ENCODE peak calls at places on chromosome 13, in eight cellular contexts. W is iPS-NIHi11; U is effector CD4-positive, alpha-beta T cell; Q is heart right ventricle; O is C1 segment of cervical spinal cord; K is activated T-cell treated with anti-CD3 and anti-CD28 coated beads for 48 hours; V is mesenteric fat pad; N is NCI-H2081 treated with DMSO at 0.1 percent for 48 hours. D is an unnamed sample.

GRCh38 chr13:108915634-108916497 is 286.5 kb downstream of the MYO16 start:
- DNase-seq in O (peak; percentile 52), N (peak; percentile 16), K (peak; percentile 72), W (peak; percentile 68), U (peak; percentile 44), Q (peak; percentile 82), V (peak; percentile 94), D (peak; percentile 90)

GRCh38 chr13:114286808-114287207 is 5.4 kb downstream of the UPF3A start:
- DNase-seq in K (no peak), V (no peak), O (no peak), W (no peak), N (no peak), Q (no peak), U (no peak), D (no peak)

GRCh38 chr13:34863360-34864135 is 78.5 kb upstream of the NBEA start:
- DNase-seq in N (no peak), K (no peak), Q (no peak), V (no peak), U (no peak), O (no peak), W (no peak), D (no peak)

GRCh38 chr13:23642110-23642509 is 71.9 kb downstream of the TNFRSF19 start:
- DNase-seq in W (no peak), Q (no peak), O (no peak), N (no peak), V (no peak), U (no peak), K (no peak), D (no peak)

GRCh38 chr13:94433055-94433947 is 46.2 kb downstream of the DCT start:
- DNase-seq in U (no peak), W (peak; percentile 38), O (no peak), N (no peak), V (no peak), K (no peak), Q (no peak), D (no peak)

GRCh38 chr13:93368705-93369104 is 142.1 kb downstream of the GPC6 start:
- DNase-seq in K (no peak), Q (no peak), U (no peak), W (no peak), O (no peak), N (no peak), V (no peak), D (no peak)

GRCh38 chr13:29937836-29938235 is 87.4 kb upstream of the UBL3 start:
- DNase-seq in O (no peak), K (no peak), Q (no peak), V (no peak), U (peak; percentile 17), W (no peak), N (no peak), D (no peak)

GRCh38 chr13:32142956-32143375 is 111.4 kb downstream of the FRY start:
- DNase-seq in W (peak; percentile 47), O (no peak), V (no peak), K (no peak), N (no peak), Q (no peak), U (no peak), D (no peak)

GRCh38 chr13:75417647-75418046 is 64.3 kb downstream of the TBC1D4 start:
- DNase-seq in K (no peak), W (no peak), O (no peak), N (no peak), Q (no peak), V (no peak), U (no peak), D (no peak)

GRCh38 chr13:80048030-80048429 is 292.9 kb downstream of the SPRY2 start:
- DNase-seq in O (no peak), Q (no peak), V (no peak), K (no peak), U (no peak), W (no peak), N (no peak), D (no peak)

GRCh38 chr13:39836038-39836437 is 180.6 kb downstream of the COG6 start:
- DNase-seq in W (peak; percentile 49), Q (no peak), U (no peak), N (no peak), K (no peak), V (no peak), O (no peak), D (no peak)

GRCh38 chr13:19781526-19781925 is 1.2 kb downstream of the PSPC1 start:
- DNase-seq in W (no peak), O (no peak), U (no peak), N (no peak), Q (no peak), V (peak; percentile 22), K (no peak), D (no peak)

GRCh38 chr13:35630551-35631275 is 154.2 kb upstream of the MAB21L1 start:
- DNase-seq in V (no peak), U (no peak), Q (peak; percentile 7), K (no peak), W (peak; percentile 69), O (no peak), N (no peak), D (no peak)

GRCh38 chr13:32362574-32362973 is 47.3 kb downstream of the BRCA2 start:
- DNase-seq in Q (no peak), K (no peak), W (no peak), V (no peak), O (no peak), U (no peak), N (no peak), D (no peak)

GRCh38 chr13:51113969-51114368 is 2.9 kb upstream of the C13orf42 start:
- DNase-seq in N (no peak), Q (no peak), W (no peak), O (no peak), V (no peak), U (no peak), K (no peak), D (no peak)

GRCh38 chr13:96216543-96216942 is 126.6 kb downstream of the HS6ST3 start:
- DNase-seq in Q (no peak), O (no peak), U (no peak), N (no peak), W (peak; percentile 32), K (no peak), V (no peak), D (no peak)

GRCh38 chr13:43776680-43777079 is 10.1 kb downstream of the ENOX1 start:
- DNase-seq in U (no peak), O (no peak), K (no peak), N (no peak), V (no peak), Q (no peak), W (no peak), D (no peak)

GRCh38 chr13:114077938-114078335 is 54.5 kb downstream of the RASA3 start:
- DNase-seq in K (no peak), W (peak; percentile 88), V (peak; percentile 30), O (no peak), N (no peak), Q (no peak), U (no peak), D (peak; percentile 28)

GRCh38 chr13:87923713-87924112 is 252.5 kb downstream of the SLITRK5 start:
- DNase-seq in N (no peak), V (no peak), O (no peak), U (no peak), K (no peak), W (no peak), Q (no peak), D (no peak)

GRCh38 chr13:49776871-49777270 is 15.6 kb downstream of the KPNA3 start:
- DNase-seq in U (no peak), W (no peak), K (no peak), V (no peak), Q (no peak), O (no peak), N (no peak), D (no peak)

GRCh38 chr13:95676100-95676774 is 702 bp upstream of the DNAJC3 start:
- DNase-seq in O (no peak), V (no peak), W (peak; percentile 43), N (no peak), K (no peak), U (no peak), Q (peak; percentile 10), D (peak; percentile 64)

GRCh38 chr13:33176526-33176925 is 109.0 kb downstream of the STARD13 start:
- DNase-seq in V (no peak), K (no peak), Q (no peak), O (no peak), U (no peak), W (no peak), N (no peak), D (no peak)

GRCh38 chr13:49731766-49732165 is 40.5 kb upstream of the EBPL start:
- DNase-seq in N (no peak), V (no peak), K (no peak), W (no peak), O (no peak), Q (no peak), U (no peak), D (no peak)

GRCh38 chr13:102309110-102309509 is 92.7 kb downstream of the FGF14 start:
- DNase-seq in N (no peak), Q (no peak), U (no peak), W (no peak), V (no peak), K (no peak), O (no peak), D (peak; percentile 67)

GRCh38 chr13:39892731-39893293 is 237.3 kb downstream of the COG6 start:
- DNase-seq in V (no peak), K (peak; percentile 8), N (no peak), U (no peak), W (no peak), Q (peak; percentile 59), O (no peak), D (no peak)

GRCh38 chr13:36217456-36217855 is 3.1 kb upstream of the SOHLH2 start:
- DNase-seq in V (no peak), K (no peak), Q (no peak), O (no peak), W (no peak), N (no peak), U (no peak), D (no peak)

GRCh38 chr13:42892760-42893159 is 99.3 kb downstream of the EPSTI1 start:
- DNase-seq in O (no peak), N (no peak), W (no peak), U (no peak), K (no peak), V (no peak), Q (no peak), D (no peak)

GRCh38 chr13:99123101-99124045 is 77.3 kb upstream of the UBAC2 start:
- DNase-seq in K (no peak), N (no peak), V (no peak), W (no peak), O (no peak), Q (no peak), U (no peak), D (no peak)

GRCh38 chr13:49563513-49563912 is 21.8 kb downstream of the RCBTB1 start:
- DNase-seq in N (no peak), Q (no peak), K (no peak), O (no peak), U (no peak), V (no peak), W (no peak), D (no peak)

GRCh38 chr13:30710442-30710841 is 24.9 kb upstream of the ALOX5AP start:
- DNase-seq in U (no peak), W (no peak), N (no peak), K (no peak), Q (no peak), V (no peak), O (no peak), D (no peak)

GRCh38 chr13:37175996-37176395 is 70.5 kb upstream of the CSNK1A1L start:
- DNase-seq in O (no peak), V (no peak), K (no peak), Q (no peak), W (no peak), U (no peak), N (no peak), D (no peak)

GRCh38 chr13:80010846-80011245 is 330.1 kb downstream of the SPRY2 start:
- DNase-seq in W (no peak), Q (no peak), V (no peak), O (no peak), N (no peak), K (no peak), U (no peak), D (no peak)

GRCh38 chr13:99313473-99313872 is 6.3 kb upstream of the GPR183 start:
- DNase-seq in V (no peak), W (peak; percentile 55), U (no peak), K (no peak), O (no peak), Q (no peak), N (no peak), D (no peak)

GRCh38 chr13:39111145-39111544 is 72.9 kb downstream of the NHLRC3 start:
- DNase-seq in U (no peak), Q (no peak), O (no peak), N (no peak), K (no peak), V (no peak), W (no peak), D (no peak)